ENCODE peak calls at places on chromosomes 5 and 9, in five cellular contexts. G is stomach, I is IMR-90, D is neural progenitor cell, R is cardiac fibroblast. Q is an unnamed sample.

GRCh38 chr9:98550206-98550820 is 158.4 kb downstream of the GABBR2 start:
- DNase-seq in I (peak; percentile 82), R (peak; percentile 19), G (no peak), D (no peak), Q (no peak)

GRCh38 chr5:54002779-54003178 is 307.6 kb downstream of the ARL15 start:
- DNase-seq in G (no peak), D (no peak), I (no peak), R (no peak), Q (no peak)

GRCh38 chr5:52692618-52693017 is 95.1 kb upstream of the ITGA1 start:
- DNase-seq in I (peak; percentile 13), D (no peak), R (no peak), G (no peak), Q (no peak)

GRCh38 chr5:42912184-42912766 is 100.6 kb upstream of the SELENOP start:
- DNase-seq in I (peak; percentile 72), G (no peak), D (peak; percentile 26), R (peak; percentile 77), Q (peak; percentile 22)

GRCh38 chr5:54533541-54534179 is 16.1 kb downstream of the SNX18 start:
- DNase-seq in G (peak; percentile 55), R (peak; percentile 56), I (no peak), D (peak; percentile 65), Q (no peak)

GRCh38 chr5:9474241-9475002 is 71.5 kb downstream of the SEMA5A start:
- DNase-seq in G (no peak), I (no peak), D (no peak), R (no peak), Q (no peak)

GRCh38 chr5:66849803-66850202 is 253.6 kb downstream of the MAST4 start:
- DNase-seq in G (no peak), R (peak; percentile 36), I (peak; percentile 55), D (no peak), Q (no peak)

GRCh38 chr9:133714606-133715294 is 23.4 kb downstream of the SARDH start:
- DNase-seq in I (peak; percentile 84), D (no peak), R (peak; percentile 97), G (no peak), Q (peak; percentile 2)

GRCh38 chr5:171667341-171668096 is 118.1 kb upstream of the SMIM23 start:
- DNase-seq in R (peak; percentile 79), I (peak; percentile 72), D (peak; percentile 90), G (no peak), Q (no peak)

GRCh38 chr9:34376596-34377401 is at the start of gene MYORG:
- DNase-seq in D (peak; percentile 93), R (peak; percentile 87), I (peak; percentile 65), G (peak; percentile 98), Q (peak; percentile 86)

GRCh38 chr5:69167488-69167845 is 517 bp downstream of the CCNB1 start:
- DNase-seq in I (no peak), D (peak; percentile 36), R (no peak), G (no peak), Q (peak; percentile 11)

GRCh38 chr5:67147768-67148167 is 48.8 kb downstream of the CD180 start:
- DNase-seq in D (no peak), I (peak; percentile 77), G (no peak), R (peak; percentile 14), Q (no peak)

GRCh38 chr9:128098017-128098935 is 29.3 kb downstream of the PTGES2 start:
- DNase-seq in G (peak; percentile 98), D (peak; percentile 97), I (peak; percentile 98), R (peak; percentile 99), Q (peak; percentile 72)

GRCh38 chr9:14880951-14881465 is 29.2 kb downstream of the FREM1 start:
- DNase-seq in D (no peak), I (no peak), R (peak; percentile 41), G (no peak), Q (no peak)

GRCh38 chr5:40480392-40480791 is 199.3 kb upstream of the PTGER4 start:
- DNase-seq in D (no peak), R (no peak), G (no peak), I (no peak), Q (no peak)

GRCh38 chr9:129987941-129988340 is 55.0 kb downstream of the FNBP1 start:
- DNase-seq in I (no peak), R (no peak), D (no peak), G (no peak), Q (no peak)

GRCh38 chr5:95962785-95963184 is 1.1 kb upstream of the ELL2 start:
- DNase-seq in I (no peak), G (no peak), R (no peak), D (peak; percentile 67), Q (peak; percentile 13)

GRCh38 chr5:95331358-95331757 is 46.5 kb upstream of the MCTP1 start:
- DNase-seq in D (no peak), I (no peak), G (no peak), R (no peak), Q (no peak)

GRCh38 chr5:134161712-134162395 is 14.9 kb downstream of the SKP1 start:
- DNase-seq in I (no peak), G (peak; percentile 22), D (no peak), R (no peak), Q (no peak)

DNA sequence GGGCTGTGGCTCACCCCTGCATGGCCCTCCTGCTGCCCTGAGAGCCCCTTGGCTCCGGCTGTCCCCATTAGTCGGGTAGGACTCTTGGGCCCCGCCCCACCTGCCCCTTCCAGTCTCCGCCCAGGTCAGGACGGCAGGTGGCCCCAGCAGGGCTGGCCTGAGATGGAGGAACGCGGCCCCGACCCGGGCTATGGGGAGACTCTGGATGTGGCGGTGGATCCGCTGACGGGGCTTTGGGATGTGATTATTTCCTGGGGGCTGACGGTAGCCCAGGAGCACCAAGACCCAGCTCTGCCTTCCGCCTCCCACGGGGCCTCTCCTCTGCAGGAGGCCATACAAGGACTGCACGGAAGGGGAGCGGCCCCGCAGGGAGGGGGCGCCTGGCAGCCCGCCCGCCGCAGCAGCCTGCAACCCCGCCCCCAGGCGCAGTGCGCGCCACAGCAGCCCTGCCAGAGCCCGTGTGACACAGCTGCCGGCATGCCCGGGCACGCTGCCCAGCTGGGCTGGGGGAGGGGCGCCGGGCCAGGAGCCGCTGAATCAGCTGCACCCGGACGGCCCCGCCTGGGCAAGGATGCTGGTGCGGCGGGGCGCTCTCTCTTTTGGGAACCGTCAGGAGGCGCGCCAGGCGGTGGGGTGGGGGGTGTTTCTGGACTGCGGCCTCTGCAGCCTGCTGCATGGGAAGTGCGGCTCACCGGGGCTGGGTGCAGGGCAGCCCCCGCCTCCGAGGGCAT is 9.2 kb downstream of the TMEM250 start:
- DNase-seq in D (peak; percentile 88), I (peak; percentile 87), G (peak; percentile 96), R (peak; percentile 96), Q (peak; percentile 58)
- TF ChIP-seq CTCF in D (no peak), I (peak; percentile 13), G (no peak), R (no peak), Q (no peak)

GRCh38 chr5:177508217-177508611 is 1.4 kb downstream of the DOK3 start:
- DNase-seq in I (no peak), R (no peak), D (no peak), G (no peak), Q (no peak)
- TF ChIP-seq CTCF in I (no peak), R (no peak), D (no peak), G (no peak), Q (no peak)

GRCh38 chr9:137626448-137626847 is 7.6 kb downstream of the EHMT1 start:
- DNase-seq in R (no peak), G (no peak), I (no peak), D (no peak), Q (no peak)

GRCh38 chr9:137620581-137620980 is 1.8 kb downstream of the EHMT1 start:
- DNase-seq in R (no peak), G (no peak), D (no peak), I (no peak), Q (no peak)

GRCh38 chr9:137618105-137619067 is at the start of gene EHMT1:
- DNase-seq in D (peak; percentile 96), I (peak; percentile 74), G (peak; percentile 91), R (peak; percentile 88), Q (peak; percentile 96)

GRCh38 chr9:137619240-137620090 is 660 bp downstream of the EHMT1 start:
- DNase-seq in R (peak; percentile 59), G (peak; percentile 42), D (peak; percentile 74), I (peak; percentile 36), Q (no peak)

GRCh38 chr9:137621131-137621757 is 2.4 kb downstream of the EHMT1 start:
- DNase-seq in D (no peak), G (no peak), I (no peak), R (peak; percentile 35), Q (no peak)
- TF ChIP-seq CTCF in D (peak; percentile 34), G (peak; percentile 36), I (peak; percentile 38), R (peak; percentile 31), Q (peak; percentile 74)

GRCh38 chr5:176810687-176811501 is 535 bp downstream of the UNC5A start:
- DNase-seq in G (no peak), D (no peak), R (peak; percentile 12), I (no peak), Q (no peak)

GRCh38 chr5:176806137-176806536 is 4.2 kb upstream of the UNC5A start:
- DNase-seq in G (no peak), D (peak; percentile 78), R (peak; percentile 19), I (peak; percentile 18), Q (peak; percentile 50)

GRCh38 chr5:176810084-176810597 is at the start of gene UNC5A:
- DNase-seq in I (peak; percentile 17), D (peak; percentile 88), R (peak; percentile 50), G (no peak), Q (peak; percentile 80)

GRCh38 chr5:176812269-176813259 is 2.2 kb downstream of the UNC5A start:
- DNase-seq in D (peak; percentile 89), G (no peak), R (peak; percentile 30), I (no peak), Q (peak; percentile 84)

GRCh38 chr5:176809544-176810083 is 745 bp upstream of the UNC5A start:
- DNase-seq in I (no peak), D (peak; percentile 74), R (no peak), G (no peak), Q (no peak)
- TF ChIP-seq CTCF in I (no peak), D (no peak), R (no peak), G (no peak), Q (no peak)